ENCODE peak calls at places on chromosomes 7 and 10, in nine cellular contexts. T, J, Z, G, N, H, I, K and W are unnamed samples.

GRCh38 chr10:71693377-71693776 is 26.2 kb downstream of the C10orf105 start:
- DNase-seq in T (no peak), J (no peak), Z (no peak), G (no peak), N (no peak), H (no peak), I (peak), K (no peak), W (no peak)

GRCh38 chr7:45088821-45089313 is at the start of gene NACAD:
- DNase-seq in T (no peak), J (peak), Z (no peak), G (no peak), N (peak), H (no peak), I (no peak), K (no peak), W (no peak)

GRCh38 chr7:140214075-140214684 is 37.4 kb upstream of the KDM7A start:
- DNase-seq in T (peak), J (peak), Z (no peak), G (no peak), N (no peak), H (peak), I (no peak), K (no peak), W (no peak)

GRCh38 chr7:5429857-5430611 is 6.4 kb upstream of the TNRC18 start:
- DNase-seq in T (peak), J (peak), Z (no peak), G (no peak), N (peak), H (peak), I (no peak), K (no peak), W (no peak)

GRCh38 chr10:121457729-121458128 is 140.5 kb downstream of the FGFR2 start:
- DNase-seq in T (no peak), J (no peak), Z (no peak), G (no peak), N (no peak), H (no peak), I (no peak), K (no peak), W (no peak)

GRCh38 chr10:129945941-129946760 is 17.9 kb downstream of the EBF3 start:
- DNase-seq in T (peak), J (no peak), Z (no peak), G (no peak), N (no peak), H (no peak), I (no peak), K (no peak), W (no peak)

GRCh38 chr7:131249003-131249402 is 78.7 kb upstream of the MKLN1 start:
- DNase-seq in T (peak), J (no peak), Z (no peak), G (peak), N (no peak), H (no peak), I (no peak), K (no peak), W (no peak)

GRCh38 chr10:92839191-92840085 is 8.9 kb upstream of the EXOC6 start:
- DNase-seq in T (peak), J (no peak), Z (peak), G (no peak), N (peak), H (peak), I (peak), K (peak), W (peak)

GRCh38 chr7:102169651-102170416 is 116.8 kb upstream of the SH2B2 start:
- DNase-seq in T (no peak), J (no peak), Z (no peak), G (no peak), N (no peak), H (no peak), I (peak), K (no peak), W (no peak)

GRCh38 chr7:135121868-135122267 is 26.0 kb upstream of the TMEM140 start:
- DNase-seq in T (no peak), J (no peak), Z (no peak), G (no peak), N (no peak), H (no peak), I (no peak), K (no peak), W (no peak)

GRCh38 chr10:113854757-113855626 is 531 bp downstream of the NHLRC2 start:
- DNase-seq in T (peak), J (peak), Z (no peak), G (peak), N (peak), H (peak), I (no peak), K (peak), W (peak)

GRCh38 chr10:131320860-131321604 is 9.5 kb upstream of the TCERG1L start:
- DNase-seq in T (no peak), J (no peak), Z (no peak), G (no peak), N (no peak), H (no peak), I (no peak), K (no peak), W (no peak)

GRCh38 chr7:116259821-116260440 is 49.6 kb downstream of the TES start:
- DNase-seq in T (peak), J (no peak), Z (no peak), G (no peak), N (no peak), H (no peak), I (no peak), K (no peak), W (no peak)

GRCh38 chr10:18071591-18071990 is 68.6 kb upstream of the CACNB2 start:
- DNase-seq in T (no peak), J (no peak), Z (no peak), G (no peak), N (no peak), H (no peak), I (no peak), K (no peak), W (no peak)

GRCh38 chr10:99930731-99931550 is 78.8 kb downstream of the DNMBP start:
- DNase-seq in T (no peak), J (no peak), Z (no peak), G (no peak), N (no peak), H (peak), I (no peak), K (no peak), W (peak)

GRCh38 chr7:20542594-20542993 is 72.9 kb upstream of the ABCB5 start:
- DNase-seq in T (peak), J (no peak), Z (no peak), G (no peak), N (no peak), H (no peak), I (peak), K (no peak), W (no peak)

GRCh38 chr7:22350466-22351328 is 6.3 kb downstream of the RAPGEF5 start:
- DNase-seq in T (peak), J (no peak), Z (no peak), G (no peak), N (no peak), H (peak), I (peak), K (no peak), W (peak)

GRCh38 chr10:100518761-100519241 is 860 bp downstream of the SEC31B start:
- DNase-seq in T (peak), J (peak), Z (peak), G (peak), N (peak), H (peak), I (peak), K (peak), W (peak)

GRCh38 chr10:35426657-35427056 is 90.3 kb downstream of the CCNY start:
- DNase-seq in T (no peak), J (no peak), Z (no peak), G (no peak), N (no peak), H (no peak), I (no peak), K (no peak), W (no peak)

GRCh38 chr7:141359740-141360413 is 191.3 kb upstream of the AGK start:
- DNase-seq in T (no peak), J (no peak), Z (no peak), G (no peak), N (no peak), H (no peak), I (no peak), K (no peak), W (no peak)

GRCh38 chr7:44196450-44196872 is 4.3 kb upstream of the YKT6 start:
- DNase-seq in T (peak), J (peak), Z (peak), G (peak), N (peak), H (peak), I (peak), K (no peak), W (no peak)

GRCh38 chr10:103816431-103816830 is 38.9 kb downstream of the SH3PXD2A start:
- DNase-seq in T (no peak), J (no peak), Z (no peak), G (no peak), N (no peak), H (no peak), I (no peak), K (no peak), W (no peak)

GRCh38 chr7:29113384-29114102 is 32.8 kb downstream of the CPVL start:
- DNase-seq in T (peak), J (no peak), Z (no peak), G (peak), N (no peak), H (peak), I (no peak), K (no peak), W (no peak)

GRCh38 chr10:42113158-42113450 is 525.3 kb downstream of the ZNF33B start:
- DNase-seq in T (no peak), J (no peak), Z (no peak), G (no peak), N (no peak), H (no peak), I (no peak), K (no peak), W (no peak)

GRCh38 chr10:126957111-126957510 is 51.9 kb downstream of the DOCK1 start:
- DNase-seq in T (no peak), J (no peak), Z (no peak), G (no peak), N (no peak), H (no peak), I (no peak), K (no peak), W (no peak)

GRCh38 chr10:96401036-96401435 is 42.2 kb upstream of the OPALIN start:
- DNase-seq in T (no peak), J (no peak), Z (no peak), G (no peak), N (no peak), H (no peak), I (no peak), K (no peak), W (no peak)

GRCh38 chr10:75166623-75166972 is 44.0 kb upstream of the VDAC2 start:
- DNase-seq in T (no peak), J (no peak), Z (no peak), G (no peak), N (no peak), H (no peak), I (no peak), K (no peak), W (no peak)

GRCh38 chr7:78176186-78176585 is 377.6 kb downstream of the PHTF2 start:
- DNase-seq in T (peak), J (no peak), Z (no peak), G (no peak), N (no peak), H (no peak), I (no peak), K (no peak), W (no peak)

GRCh38 chr7:1192171-1192676 is 32.2 kb upstream of the ZFAND2A start:
- DNase-seq in T (peak), J (no peak), Z (no peak), G (peak), N (no peak), H (no peak), I (peak), K (no peak), W (no peak)

GRCh38 chr10:59678884-59679301 is 30.8 kb downstream of the SLC16A9 start:
- DNase-seq in T (peak), J (no peak), Z (no peak), G (peak), N (no peak), H (no peak), I (no peak), K (no peak), W (no peak)

GRCh38 chr10:20767028-20767427 is 130.1 kb downstream of the NEBL start:
- DNase-seq in T (peak), J (no peak), Z (no peak), G (peak), N (no peak), H (no peak), I (no peak), K (no peak), W (no peak)

GRCh38 chr10:13651969-13652720 is 65.4 kb downstream of the PRPF18 start:
- DNase-seq in T (no peak), J (no peak), Z (no peak), G (no peak), N (no peak), H (no peak), I (no peak), K (no peak), W (no peak)

GRCh38 chr10:9219860-9220259 is 1165.4 kb downstream of the GATA3 start:
- DNase-seq in T (no peak), J (no peak), Z (no peak), G (no peak), N (no peak), H (no peak), I (no peak), K (no peak), W (no peak)

GRCh38 chr10:27542812-27543211 is 38.7 kb downstream of the RAB18 start:
- DNase-seq in T (peak), J (no peak), Z (no peak), G (no peak), N (no peak), H (no peak), I (no peak), K (no peak), W (no peak)

GRCh38 chr10:86757110-86757790 is 831 bp downstream of the BMPR1A start:
- DNase-seq in T (peak), J (peak), Z (peak), G (peak), N (peak), H (peak), I (no peak), K (peak), W (no peak)

GRCh38 chr10:3763852-3764625 is 21.0 kb downstream of the KLF6 start:
- DNase-seq in T (peak), J (no peak), Z (no peak), G (no peak), N (no peak), H (peak), I (no peak), K (no peak), W (no peak)

GRCh38 chr7:2611401-2611800 is 20.4 kb upstream of the TTYH3 start:
- DNase-seq in T (no peak), J (no peak), Z (no peak), G (no peak), N (no peak), H (no peak), I (no peak), K (no peak), W (no peak)

GRCh38 chr7:129188372-129188891 is at the start of gene SMO:
- DNase-seq in T (no peak), J (no peak), Z (no peak), G (no peak), N (peak), H (no peak), I (no peak), K (no peak), W (peak)